ENCODE peak calls at places on chromosomes 16 and 17, in nine cellular contexts. H is osteoblast; R is CD8-positive, alpha-beta memory T cell; K is A549; T is psoas muscle; N is ovary; O is thoracic aorta; Z is tibial nerve; P is GM23248. U is an unnamed sample. For H3K4me1, the result is how much of the 10 kb centered on the place peaks cover.

GRCh38 chr16:56732832-56733231 is 2.9 kb downstream of the NUP93 start:
- DNase-seq in H (peak), R (no peak), K (no peak), T (no peak), N (no peak), O (no peak), Z (no peak), P (no peak), U (no peak)

GRCh38 chr16:1485847-1486496 is 2.8 kb downstream of the PTX4 start:
- DNase-seq in H (no peak), R (no peak), K (no peak), T (no peak), N (no peak), O (no peak), Z (no peak), P (no peak), U (no peak)

GRCh38 chr16:24070851-24071250 is 185.3 kb upstream of the CACNG3 start:
- DNase-seq in H (no peak), R (no peak), K (peak), T (no peak), N (no peak), O (no peak), Z (no peak), P (peak), U (peak)

GRCh38 chr16:74201561-74201960 is 95.1 kb upstream of the PSMD7 start:
- DNase-seq in H (no peak), R (no peak), K (no peak), T (no peak), N (no peak), O (no peak), Z (no peak), P (no peak), U (no peak)

GRCh38 chr16:61936522-61936921 is 99.7 kb downstream of the CDH8 start:
- DNase-seq in H (no peak), R (no peak), K (no peak), T (no peak), N (no peak), O (no peak), Z (no peak), P (no peak), U (peak)

GRCh38 chr16:64455275-64455674 is 666.6 kb downstream of the CDH11 start:
- DNase-seq in H (no peak), R (no peak), K (no peak), T (no peak), N (no peak), O (no peak), Z (no peak), P (peak), U (no peak)

GRCh38 chr16:1158456-1159324 is 5.8 kb downstream of the CACNA1H start:
- DNase-seq in H (peak), R (no peak), K (no peak), T (peak), N (peak), O (no peak), Z (no peak), P (peak), U (no peak)

GRCh38 chr16:48740964-48741363 is 131.0 kb upstream of the N4BP1 start:
- DNase-seq in H (no peak), R (no peak), K (no peak), T (no peak), N (no peak), O (no peak), Z (no peak), P (no peak), U (no peak)

GRCh38 chr16:57859331-57859730 is 57.0 kb upstream of the KIFC3 start:
- DNase-seq in H (peak), R (no peak), K (peak), T (no peak), N (no peak), O (no peak), Z (no peak), P (peak), U (peak)

GRCh38 chr17:27207073-27207511 is 86.8 kb upstream of the WSB1 start:
- DNase-seq in H (no peak), R (no peak), K (peak), T (no peak), N (no peak), O (no peak), Z (no peak), P (peak), U (no peak)

GRCh38 chr16:87360862-87361610 is 22.5 kb downstream of the FBXO31 start:
- DNase-seq in H (peak), R (no peak), K (no peak), T (peak), N (no peak), O (no peak), Z (no peak), P (no peak), U (no peak)

GRCh38 chr16:56637814-56638750 is at the start of gene MT1A:
- DNase-seq in H (peak), R (no peak), K (peak), T (peak), N (no peak), O (peak), Z (peak), P (peak), U (peak)

GRCh38 chr17:9003355-9004131 is 17.8 kb upstream of the NTN1 start:
- DNase-seq in H (peak), R (no peak), K (no peak), T (no peak), N (no peak), O (no peak), Z (no peak), P (peak), U (peak)

GRCh38 chr17:50585893-50586292 is 25.4 kb downstream of the CACNA1G start:
- DNase-seq in H (no peak), R (no peak), K (no peak), T (no peak), N (no peak), O (no peak), Z (no peak), P (no peak), U (no peak)

GRCh38 chr17:55053855-55054254 is 85.3 kb downstream of the STXBP4 start:
- DNase-seq in H (no peak), R (no peak), K (no peak), T (no peak), N (no peak), O (no peak), Z (no peak), P (peak), U (no peak)

GRCh38 chr16:5449901-5450300 is 352.3 kb upstream of the EEF2KMT start:
- DNase-seq in H (no peak), R (no peak), K (no peak), T (no peak), N (no peak), O (no peak), Z (no peak), P (no peak), U (no peak)

GRCh38 chr16:68884867-68885266 is 41.5 kb downstream of the TANGO6 start:
- DNase-seq in H (no peak), R (no peak), K (no peak), T (no peak), N (no peak), O (no peak), Z (no peak), P (no peak), U (no peak)

GRCh38 chr16:79509221-79509631 is 91.3 kb downstream of the MAF start:
- DNase-seq in H (no peak), R (no peak), K (no peak), T (peak), N (no peak), O (peak), Z (no peak), P (no peak), U (peak)

GRCh38 chr16:80273635-80274538 is 266.9 kb upstream of the DYNLRB2 start:
- DNase-seq in H (peak), R (no peak), K (no peak), T (no peak), N (no peak), O (no peak), Z (no peak), P (peak), U (no peak)

GRCh38 chr16:56764835-56765234 is 34.9 kb downstream of the NUP93 start:
- DNase-seq in H (no peak), R (no peak), K (no peak), T (no peak), N (no peak), O (no peak), Z (no peak), P (no peak), U (no peak)

GRCh38 chr17:36590082-36590481 is 1.6 kb upstream of the DHRS11 start:
- DNase-seq in H (no peak), R (no peak), K (no peak), T (no peak), N (no peak), O (no peak), Z (no peak), P (peak), U (no peak)

GRCh38 chr16:58264961-58265479 is 29.8 kb downstream of the PRSS54 start:
- DNase-seq in H (peak), R (no peak), K (peak), T (no peak), N (no peak), O (no peak), Z (no peak), P (peak), U (no peak)

GRCh38 chr16:68985855-68986254 is 119.6 kb upstream of the HAS3 start:
- DNase-seq in H (peak), R (no peak), K (no peak), T (no peak), N (peak), O (no peak), Z (no peak), P (peak), U (no peak)

GRCh38 chr16:8768701-8769100 is 28.7 kb downstream of the TMEM186 start:
- DNase-seq in H (no peak), R (no peak), K (no peak), T (no peak), N (no peak), O (no peak), Z (no peak), P (no peak), U (peak)

GRCh38 chr16:19753815-19754643 is 36.0 kb downstream of the IQCK start:
- DNase-seq in H (peak), R (no peak), K (peak), T (no peak), N (no peak), O (no peak), Z (no peak), P (peak), U (no peak)

GRCh38 chr17:68611353-68612227 is 10.4 kb upstream of the FAM20A start:
- DNase-seq in H (no peak), R (no peak), K (no peak), T (no peak), N (no peak), O (no peak), Z (no peak), P (no peak), U (no peak)

GRCh38 chr16:2159052-2159838 is 3.7 kb downstream of the TRAF7 start:
- DNase-seq in H (peak), R (no peak), K (no peak), T (peak), N (peak), O (no peak), Z (peak), P (peak), U (no peak)

GRCh38 chr17:79219208-79219935 is 144.7 kb downstream of the ENGASE start:
- DNase-seq in H (peak), R (no peak), K (no peak), T (no peak), N (no peak), O (no peak), Z (no peak), P (no peak), U (peak)

GRCh38 chr17:79400989-79401703 is 209.7 kb downstream of the RBFOX3 start:
- DNase-seq in H (peak), R (peak), K (peak), T (peak), N (peak), O (no peak), Z (peak), P (peak), U (peak)

GRCh38 chr17:61631800-61632199 is 40.8 kb upstream of the NACA2 start:
- DNase-seq in H (no peak), R (no peak), K (no peak), T (no peak), N (no peak), O (no peak), Z (no peak), P (no peak), U (no peak)

GRCh38 chr16:87367556-87367955 is 16.0 kb downstream of the FBXO31 start:
- DNase-seq in H (no peak), R (no peak), K (no peak), T (peak), N (no peak), O (no peak), Z (no peak), P (no peak), U (no peak)

GRCh38 chr17:71530227-71530626 is 590.6 kb upstream of the SOX9 start:
- DNase-seq in H (no peak), R (no peak), K (no peak), T (no peak), N (no peak), O (no peak), Z (no peak), P (peak), U (no peak)

DNA sequence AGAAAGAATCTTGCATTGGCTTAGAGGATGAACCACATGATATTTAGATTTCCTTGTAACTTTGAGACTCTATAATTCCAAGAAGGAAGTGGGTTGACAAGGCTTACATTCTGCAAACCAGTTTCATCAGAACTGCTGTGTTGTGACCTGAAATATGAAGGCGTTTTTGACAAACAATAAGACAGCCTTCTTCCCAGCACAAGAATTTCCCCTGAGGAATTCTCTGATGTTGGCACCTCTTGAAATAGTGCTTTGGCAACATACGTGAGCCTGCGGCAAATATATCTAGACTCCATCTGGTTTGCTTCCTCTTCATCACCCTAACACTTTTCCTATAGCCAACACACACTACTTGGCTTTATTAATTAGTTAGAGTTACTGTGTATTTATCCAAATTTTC is 585.5 kb upstream of the SOX9 start:
- DNase-seq in H (no peak), R (no peak), K (no peak), T (no peak), N (no peak), O (no peak), Z (no peak), P (no peak), U (no peak)
- H3K4me1 ChIP-seq in H (under half), R (under half), K (under half), T (under half), N (under half), O (under half), Z (under half), P (under half), U (under half)

GRCh38 chr17:43582426-43582825 is 36.3 kb upstream of the ETV4 start:
- DNase-seq in H (no peak), R (no peak), K (no peak), T (no peak), N (no peak), O (no peak), Z (no peak), P (no peak), U (no peak)
- H3K4me1 ChIP-seq in H (under half), R (under half), K (under half), T (under half), N (under half), O (under half), Z (under half), P (under half), U (under half)

DNA sequence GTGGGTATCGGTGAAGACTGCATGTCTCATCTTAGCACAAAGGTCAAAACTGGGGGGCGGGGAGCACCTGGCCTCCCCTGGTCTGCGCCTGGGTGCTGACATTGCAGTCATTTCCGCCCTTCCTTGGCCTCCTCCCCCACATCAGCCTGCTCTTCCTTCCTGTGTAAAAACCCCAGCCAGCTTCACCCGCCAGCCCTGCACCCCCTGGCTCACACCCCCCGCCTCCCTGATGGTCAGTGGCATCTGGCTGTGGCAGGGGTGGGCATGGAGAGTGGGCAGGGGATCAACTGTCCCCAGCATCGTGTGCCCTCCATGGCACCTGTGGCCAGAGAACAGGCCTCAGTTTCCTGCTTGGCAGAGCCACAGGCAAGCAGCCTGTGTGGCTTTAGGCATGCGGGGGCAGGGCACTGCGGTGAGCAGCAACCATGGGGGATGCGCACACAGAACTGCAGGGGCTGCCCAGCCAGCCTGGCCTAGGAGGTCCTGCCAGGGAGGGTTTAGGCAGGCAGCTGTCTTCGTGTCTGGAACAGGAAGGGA is 26.5 kb upstream of the LASP1NB start:
- DNase-seq in H (peak), R (peak), K (no peak), T (peak), N (no peak), O (no peak), Z (no peak), P (no peak), U (no peak)
- H3K4me1 ChIP-seq in H (half or more), R (half or more), K (half or more), T (half or more), N (under half), O (half or more), Z (half or more), P (under half), U (under half)

DNA sequence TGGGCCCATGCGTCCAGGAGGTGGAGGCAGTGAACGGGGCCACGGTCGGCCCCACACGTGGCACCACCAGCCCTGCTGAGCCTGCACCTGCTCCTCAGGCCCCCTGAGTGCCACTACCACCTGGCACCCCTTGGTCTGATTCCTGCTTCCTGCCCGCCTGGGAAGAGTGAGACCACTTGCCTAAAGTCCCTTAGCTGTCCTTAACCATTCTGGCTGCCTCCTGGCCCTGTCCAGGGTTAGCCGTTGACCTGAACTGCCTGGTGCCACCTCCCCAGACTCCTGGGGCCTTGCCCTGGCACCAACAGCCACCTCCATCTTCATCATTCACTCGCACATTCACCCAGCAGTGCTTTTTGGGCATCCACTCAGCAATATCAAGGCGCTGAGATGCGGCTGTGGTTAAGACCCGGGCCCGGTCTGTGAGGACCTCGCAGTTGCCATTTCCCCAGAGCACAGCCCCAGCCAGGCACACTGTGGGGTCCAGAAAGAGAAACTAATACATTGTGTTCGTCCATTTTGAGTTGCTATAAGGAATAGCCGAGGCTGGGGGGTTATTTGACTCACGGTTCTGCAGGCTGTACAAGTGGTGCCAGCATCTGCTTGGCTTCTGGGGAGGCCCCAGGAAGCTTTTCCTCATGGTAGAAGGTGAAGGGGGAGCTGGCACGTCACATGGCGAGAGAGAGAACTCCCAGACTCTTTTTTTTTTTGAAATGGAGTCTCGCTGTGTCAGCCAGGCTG is 318.4 kb downstream of the SEC14L1 start:
- DNase-seq in H (no peak), R (peak), K (no peak), T (no peak), N (no peak), O (no peak), Z (no peak), P (no peak), U (no peak)
- H3K4me1 ChIP-seq in H (under half), R (half or more), K (under half), T (under half), N (under half), O (under half), Z (half or more), P (under half), U (under half)

GRCh38 chr17:82328994-82329507 is 4.5 kb downstream of the SECTM1 start:
- DNase-seq in H (peak), R (no peak), K (no peak), T (no peak), N (peak), O (no peak), Z (no peak), P (no peak), U (no peak)

GRCh38 chr17:82328141-82328993 is 5.2 kb downstream of the SECTM1 start:
- DNase-seq in H (peak), R (no peak), K (no peak), T (no peak), N (no peak), O (no peak), Z (no peak), P (no peak), U (peak)

GRCh38 chr17:82327289-82327688 is 6.3 kb downstream of the SECTM1 start:
- DNase-seq in H (no peak), R (no peak), K (no peak), T (no peak), N (no peak), O (no peak), Z (no peak), P (no peak), U (no peak)

GRCh38 chr17:82329683-82330321 is 3.8 kb downstream of the SECTM1 start:
- DNase-seq in H (peak), R (no peak), K (no peak), T (no peak), N (no peak), O (no peak), Z (no peak), P (no peak), U (no peak)

GRCh38 chr17:82327757-82328140 is 5.8 kb downstream of the SECTM1 start:
- DNase-seq in H (peak), R (no peak), K (no peak), T (no peak), N (no peak), O (no peak), Z (no peak), P (no peak), U (no peak)
- H3K4me1 ChIP-seq in H (under half), R (under half), K (under half), T (under half), N (under half), O (under half), Z (under half), P (under half), U (under half)